ENCODE peak calls at places on chromosomes 16 and 17, in six cellular contexts. One of them, this sample, is unnamed.

GRCh38 chr16:69476920-69477418 is 52.5 kb downstream of the CYB5B start:
- DNase-seq in stomach: no peak
- DNase-seq in tibial artery: no peak
- DNase-seq in lower lobe of right lung: no peak
- DNase-seq in activated CD8-positive, alpha-beta T cell treated with anti-CD3 and anti-CD28 coated beads for 36 hours: no peak
- DNase-seq in breast epithelium: no peak
- DNase-seq in this sample: no peak

GRCh38 chr17:80855968-80856862 is 135.4 kb upstream of the CHMP6 start:
- DNase-seq in stomach: peak
- DNase-seq in tibial artery: peak
- DNase-seq in breast epithelium: no peak
- DNase-seq in activated CD8-positive, alpha-beta T cell treated with anti-CD3 and anti-CD28 coated beads for 36 hours: peak
- DNase-seq in lower lobe of right lung: no peak
- DNase-seq in this sample: peak

GRCh38 chr16:74601131-74601871 is 5.6 kb downstream of the GLG1 start:
- DNase-seq in stomach: no peak
- DNase-seq in tibial artery: peak
- DNase-seq in activated CD8-positive, alpha-beta T cell treated with anti-CD3 and anti-CD28 coated beads for 36 hours: peak
- DNase-seq in lower lobe of right lung: no peak
- DNase-seq in breast epithelium: no peak
- DNase-seq in this sample: peak

GRCh38 chr17:31494259-31495048 is 103.0 kb downstream of the RAB11FIP4 start:
- DNase-seq in breast epithelium: no peak
- DNase-seq in lower lobe of right lung: no peak
- DNase-seq in stomach: peak
- DNase-seq in tibial artery: no peak
- DNase-seq in activated CD8-positive, alpha-beta T cell treated with anti-CD3 and anti-CD28 coated beads for 36 hours: peak
- DNase-seq in this sample: peak

GRCh38 chr16:78488461-78488860 is 389.0 kb downstream of the WWOX start:
- DNase-seq in breast epithelium: no peak
- DNase-seq in lower lobe of right lung: no peak
- DNase-seq in activated CD8-positive, alpha-beta T cell treated with anti-CD3 and anti-CD28 coated beads for 36 hours: no peak
- DNase-seq in stomach: no peak
- DNase-seq in tibial artery: no peak
- DNase-seq in this sample: no peak

GRCh38 chr17:30599424-30600061 is 122.3 kb downstream of the GOSR1 start:
- DNase-seq in lower lobe of right lung: no peak
- DNase-seq in stomach: no peak
- DNase-seq in activated CD8-positive, alpha-beta T cell treated with anti-CD3 and anti-CD28 coated beads for 36 hours: no peak
- DNase-seq in tibial artery: no peak
- DNase-seq in breast epithelium: no peak
- DNase-seq in this sample: no peak

GRCh38 chr16:24853830-24854229 is 8.1 kb downstream of the SLC5A11 start:
- DNase-seq in tibial artery: peak
- DNase-seq in stomach: no peak
- DNase-seq in activated CD8-positive, alpha-beta T cell treated with anti-CD3 and anti-CD28 coated beads for 36 hours: no peak
- DNase-seq in lower lobe of right lung: no peak
- DNase-seq in breast epithelium: no peak
- DNase-seq in this sample: no peak

GRCh38 chr17:77493901-77494663 is 353.3 kb downstream of the SEC14L1 start:
- DNase-seq in lower lobe of right lung: no peak
- DNase-seq in activated CD8-positive, alpha-beta T cell treated with anti-CD3 and anti-CD28 coated beads for 36 hours: no peak
- DNase-seq in breast epithelium: no peak
- DNase-seq in stomach: no peak
- DNase-seq in tibial artery: peak
- DNase-seq in this sample: no peak

GRCh38 chr17:45580914-45581313 is 90.4 kb upstream of the PLEKHM1 start:
- DNase-seq in tibial artery: no peak
- DNase-seq in stomach: no peak
- DNase-seq in breast epithelium: no peak
- DNase-seq in lower lobe of right lung: no peak
- DNase-seq in activated CD8-positive, alpha-beta T cell treated with anti-CD3 and anti-CD28 coated beads for 36 hours: no peak
- DNase-seq in this sample: no peak

GRCh38 chr17:66240013-66240412 is 10.8 kb upstream of the APOH start:
- DNase-seq in breast epithelium: no peak
- DNase-seq in tibial artery: no peak
- DNase-seq in stomach: no peak
- DNase-seq in lower lobe of right lung: no peak
- DNase-seq in activated CD8-positive, alpha-beta T cell treated with anti-CD3 and anti-CD28 coated beads for 36 hours: no peak
- DNase-seq in this sample: no peak

GRCh38 chr17:39929657-39930407 is 2.3 kb downstream of the LRRC3C start:
- DNase-seq in tibial artery: no peak
- DNase-seq in breast epithelium: no peak
- DNase-seq in activated CD8-positive, alpha-beta T cell treated with anti-CD3 and anti-CD28 coated beads for 36 hours: no peak
- DNase-seq in lower lobe of right lung: no peak
- DNase-seq in stomach: no peak
- DNase-seq in this sample: no peak

GRCh38 chr17:80513892-80514291 is 30.7 kb upstream of the RPTOR start:
- DNase-seq in tibial artery: no peak
- DNase-seq in lower lobe of right lung: no peak
- DNase-seq in activated CD8-positive, alpha-beta T cell treated with anti-CD3 and anti-CD28 coated beads for 36 hours: no peak
- DNase-seq in breast epithelium: no peak
- DNase-seq in stomach: no peak
- DNase-seq in this sample: no peak

GRCh38 chr17:59506907-59507726 is 58.3 kb upstream of the DHX40 start:
- DNase-seq in breast epithelium: no peak
- DNase-seq in activated CD8-positive, alpha-beta T cell treated with anti-CD3 and anti-CD28 coated beads for 36 hours: no peak
- DNase-seq in lower lobe of right lung: no peak
- DNase-seq in stomach: no peak
- DNase-seq in tibial artery: no peak
- DNase-seq in this sample: no peak

GRCh38 chr17:18225121-18225561 is 294 bp upstream of the LLGL1 start:
- DNase-seq in tibial artery: peak
- DNase-seq in activated CD8-positive, alpha-beta T cell treated with anti-CD3 and anti-CD28 coated beads for 36 hours: peak
- DNase-seq in lower lobe of right lung: peak
- DNase-seq in breast epithelium: peak
- DNase-seq in stomach: peak
- DNase-seq in this sample: peak

GRCh38 chr17:19376799-19377198 is 1.5 kb upstream of the MAPK7 start:
- DNase-seq in activated CD8-positive, alpha-beta T cell treated with anti-CD3 and anti-CD28 coated beads for 36 hours: peak
- DNase-seq in stomach: no peak
- DNase-seq in lower lobe of right lung: no peak
- DNase-seq in breast epithelium: no peak
- DNase-seq in tibial artery: peak
- DNase-seq in this sample: no peak

GRCh38 chr17:9934354-9934753 is 29.3 kb upstream of the RCVRN start:
- DNase-seq in breast epithelium: no peak
- DNase-seq in tibial artery: no peak
- DNase-seq in stomach: no peak
- DNase-seq in lower lobe of right lung: no peak
- DNase-seq in activated CD8-positive, alpha-beta T cell treated with anti-CD3 and anti-CD28 coated beads for 36 hours: no peak
- DNase-seq in this sample: no peak

GRCh38 chr17:49352587-49353154 is 9.4 kb downstream of the ZNF652 start:
- DNase-seq in tibial artery: no peak
- DNase-seq in breast epithelium: no peak
- DNase-seq in lower lobe of right lung: no peak
- DNase-seq in stomach: no peak
- DNase-seq in activated CD8-positive, alpha-beta T cell treated with anti-CD3 and anti-CD28 coated beads for 36 hours: peak
- DNase-seq in this sample: no peak

GRCh38 chr17:51814521-51814920 is 344.0 kb downstream of the CA10 start:
- DNase-seq in stomach: no peak
- DNase-seq in lower lobe of right lung: no peak
- DNase-seq in breast epithelium: no peak
- DNase-seq in tibial artery: no peak
- DNase-seq in activated CD8-positive, alpha-beta T cell treated with anti-CD3 and anti-CD28 coated beads for 36 hours: no peak
- DNase-seq in this sample: no peak

GRCh38 chr17:57541472-57542394 is 203.4 kb downstream of the CCDC182 start:
- DNase-seq in breast epithelium: no peak
- DNase-seq in lower lobe of right lung: no peak
- DNase-seq in tibial artery: no peak
- DNase-seq in stomach: no peak
- DNase-seq in activated CD8-positive, alpha-beta T cell treated with anti-CD3 and anti-CD28 coated beads for 36 hours: no peak
- DNase-seq in this sample: no peak

GRCh38 chr17:38584350-38584925 is 21.3 kb downstream of the SRCIN1 start:
- DNase-seq in tibial artery: peak
- DNase-seq in activated CD8-positive, alpha-beta T cell treated with anti-CD3 and anti-CD28 coated beads for 36 hours: peak
- DNase-seq in stomach: peak
- DNase-seq in lower lobe of right lung: peak
- DNase-seq in breast epithelium: peak
- DNase-seq in this sample: peak

GRCh38 chr16:46929378-46930332 is 43.8 kb downstream of the DNAJA2 start:
- DNase-seq in tibial artery: no peak
- DNase-seq in breast epithelium: peak
- DNase-seq in lower lobe of right lung: peak
- DNase-seq in stomach: peak
- DNase-seq in activated CD8-positive, alpha-beta T cell treated with anti-CD3 and anti-CD28 coated beads for 36 hours: peak
- DNase-seq in this sample: peak

GRCh38 chr17:21149626-21150025 is 22.9 kb downstream of the DHRS7B start:
- DNase-seq in activated CD8-positive, alpha-beta T cell treated with anti-CD3 and anti-CD28 coated beads for 36 hours: no peak
- DNase-seq in breast epithelium: no peak
- DNase-seq in tibial artery: no peak
- DNase-seq in stomach: no peak
- DNase-seq in lower lobe of right lung: no peak
- DNase-seq in this sample: no peak

GRCh38 chr16:85604145-85604705 is 8.9 kb upstream of the GSE1 start:
- DNase-seq in breast epithelium: no peak
- DNase-seq in stomach: no peak
- DNase-seq in tibial artery: no peak
- DNase-seq in activated CD8-positive, alpha-beta T cell treated with anti-CD3 and anti-CD28 coated beads for 36 hours: no peak
- DNase-seq in lower lobe of right lung: no peak
- DNase-seq in this sample: no peak

GRCh38 chr17:42289863-42290165 is 1.5 kb downstream of the STAT5A start:
- DNase-seq in activated CD8-positive, alpha-beta T cell treated with anti-CD3 and anti-CD28 coated beads for 36 hours: peak
- DNase-seq in lower lobe of right lung: no peak
- DNase-seq in tibial artery: no peak
- DNase-seq in breast epithelium: no peak
- DNase-seq in stomach: no peak
- DNase-seq in this sample: no peak

GRCh38 chr17:49438439-49438861 is 23.8 kb upstream of the PHB1 start:
- DNase-seq in stomach: no peak
- DNase-seq in lower lobe of right lung: no peak
- DNase-seq in activated CD8-positive, alpha-beta T cell treated with anti-CD3 and anti-CD28 coated beads for 36 hours: no peak
- DNase-seq in breast epithelium: peak
- DNase-seq in tibial artery: no peak
- DNase-seq in this sample: no peak

GRCh38 chr17:67656494-67657203 is 61.1 kb upstream of the NOL11 start:
- DNase-seq in tibial artery: no peak
- DNase-seq in stomach: no peak
- DNase-seq in activated CD8-positive, alpha-beta T cell treated with anti-CD3 and anti-CD28 coated beads for 36 hours: no peak
- DNase-seq in breast epithelium: no peak
- DNase-seq in lower lobe of right lung: no peak
- DNase-seq in this sample: no peak

GRCh38 chr17:16380640-16381495 is at the start of gene UBB:
- DNase-seq in lower lobe of right lung: peak
- DNase-seq in breast epithelium: peak
- DNase-seq in activated CD8-positive, alpha-beta T cell treated with anti-CD3 and anti-CD28 coated beads for 36 hours: peak
- DNase-seq in stomach: peak
- DNase-seq in tibial artery: peak
- DNase-seq in this sample: peak

GRCh38 chr17:30550512-30551273 is 73.5 kb downstream of the GOSR1 start:
- DNase-seq in activated CD8-positive, alpha-beta T cell treated with anti-CD3 and anti-CD28 coated beads for 36 hours: no peak
- DNase-seq in tibial artery: peak
- DNase-seq in lower lobe of right lung: no peak
- DNase-seq in breast epithelium: no peak
- DNase-seq in stomach: peak
- DNase-seq in this sample: no peak

GRCh38 chr17:17445925-17446665 is 30.7 kb upstream of the MED9 start:
- DNase-seq in lower lobe of right lung: peak
- DNase-seq in breast epithelium: peak
- DNase-seq in tibial artery: no peak
- DNase-seq in stomach: peak
- DNase-seq in activated CD8-positive, alpha-beta T cell treated with anti-CD3 and anti-CD28 coated beads for 36 hours: no peak
- DNase-seq in this sample: no peak

GRCh38 chr17:4554997-4555799 is at the start of gene MYBBP1A:
- DNase-seq in activated CD8-positive, alpha-beta T cell treated with anti-CD3 and anti-CD28 coated beads for 36 hours: peak
- DNase-seq in lower lobe of right lung: peak
- DNase-seq in tibial artery: peak
- DNase-seq in stomach: peak
- DNase-seq in breast epithelium: peak
- DNase-seq in this sample: peak
- TF ChIP-seq CTCF in activated CD8-positive, alpha-beta T cell treated with anti-CD3 and anti-CD28 coated beads for 36 hours: no peak
- TF ChIP-seq CTCF in lower lobe of right lung: peak
- TF ChIP-seq CTCF in tibial artery: peak
- TF ChIP-seq CTCF in stomach: peak
- TF ChIP-seq CTCF in breast epithelium: no peak
- TF ChIP-seq CTCF in this sample: no peak

GRCh38 chr16:22188267-22188594 is 17.8 kb upstream of the EEF2K start:
- DNase-seq in activated CD8-positive, alpha-beta T cell treated with anti-CD3 and anti-CD28 coated beads for 36 hours: no peak
- DNase-seq in breast epithelium: no peak
- DNase-seq in stomach: no peak
- DNase-seq in lower lobe of right lung: no peak
- DNase-seq in tibial artery: no peak
- DNase-seq in this sample: no peak

GRCh38 chr16:22188595-22189442 is 17.3 kb upstream of the EEF2K start:
- DNase-seq in tibial artery: peak
- DNase-seq in lower lobe of right lung: peak
- DNase-seq in activated CD8-positive, alpha-beta T cell treated with anti-CD3 and anti-CD28 coated beads for 36 hours: peak
- DNase-seq in breast epithelium: peak
- DNase-seq in stomach: peak
- DNase-seq in this sample: peak

GRCh38 chr16:22183901-22184614 is 21.8 kb downstream of the SDR42E2 start:
- DNase-seq in activated CD8-positive, alpha-beta T cell treated with anti-CD3 and anti-CD28 coated beads for 36 hours: peak
- DNase-seq in tibial artery: no peak
- DNase-seq in breast epithelium: no peak
- DNase-seq in lower lobe of right lung: no peak
- DNase-seq in stomach: no peak
- DNase-seq in this sample: no peak

GRCh38 chr16:22184615-22184968 is 21.5 kb upstream of the EEF2K start:
- DNase-seq in activated CD8-positive, alpha-beta T cell treated with anti-CD3 and anti-CD28 coated beads for 36 hours: no peak
- DNase-seq in breast epithelium: no peak
- DNase-seq in tibial artery: no peak
- DNase-seq in stomach: no peak
- DNase-seq in lower lobe of right lung: no peak
- DNase-seq in this sample: no peak

GRCh38 chr16:22186517-22186916 is 19.6 kb upstream of the EEF2K start:
- DNase-seq in tibial artery: no peak
- DNase-seq in breast epithelium: no peak
- DNase-seq in lower lobe of right lung: no peak
- DNase-seq in stomach: no peak
- DNase-seq in activated CD8-positive, alpha-beta T cell treated with anti-CD3 and anti-CD28 coated beads for 36 hours: peak
- DNase-seq in this sample: no peak
- TF ChIP-seq CTCF in tibial artery: no peak
- TF ChIP-seq CTCF in breast epithelium: no peak
- TF ChIP-seq CTCF in lower lobe of right lung: no peak
- TF ChIP-seq CTCF in stomach: no peak
- TF ChIP-seq CTCF in activated CD8-positive, alpha-beta T cell treated with anti-CD3 and anti-CD28 coated beads for 36 hours: peak
- TF ChIP-seq CTCF in this sample: no peak

DNA sequence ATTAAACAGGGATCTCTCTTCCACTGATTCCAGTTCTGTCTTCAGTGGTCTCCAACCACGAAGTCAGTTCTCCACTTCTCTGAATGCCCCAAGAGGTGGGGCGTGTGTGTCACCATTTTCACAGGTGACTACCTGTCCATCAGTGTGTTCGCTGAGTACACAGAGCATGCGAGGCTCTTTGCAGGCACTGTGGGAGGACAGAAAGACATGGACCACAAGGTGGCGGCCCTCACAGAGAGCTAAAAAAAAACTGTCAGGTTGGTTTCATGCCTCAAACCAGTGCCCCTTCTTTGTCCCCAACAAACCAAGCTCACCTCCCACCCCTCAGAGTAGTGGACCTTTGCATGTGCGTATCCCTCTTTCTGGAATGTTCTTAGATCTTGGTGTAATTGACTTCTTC is 13.8 kb downstream of the EMP2 start:
- DNase-seq in tibial artery: no peak
- DNase-seq in lower lobe of right lung: no peak
- DNase-seq in activated CD8-positive, alpha-beta T cell treated with anti-CD3 and anti-CD28 coated beads for 36 hours: no peak
- DNase-seq in breast epithelium: no peak
- DNase-seq in stomach: no peak
- DNase-seq in this sample: no peak
- TF ChIP-seq CTCF in tibial artery: no peak
- TF ChIP-seq CTCF in lower lobe of right lung: no peak
- TF ChIP-seq CTCF in activated CD8-positive, alpha-beta T cell treated with anti-CD3 and anti-CD28 coated beads for 36 hours: no peak
- TF ChIP-seq CTCF in breast epithelium: no peak
- TF ChIP-seq CTCF in stomach: no peak
- TF ChIP-seq CTCF in this sample: no peak

GRCh38 chr17:62690168-62690897 is 62.9 kb downstream of the MRC2 start:
- DNase-seq in breast epithelium: no peak
- DNase-seq in activated CD8-positive, alpha-beta T cell treated with anti-CD3 and anti-CD28 coated beads for 36 hours: no peak
- DNase-seq in lower lobe of right lung: no peak
- DNase-seq in stomach: no peak
- DNase-seq in tibial artery: no peak
- DNase-seq in this sample: no peak
- TF ChIP-seq CTCF in breast epithelium: no peak
- TF ChIP-seq CTCF in activated CD8-positive, alpha-beta T cell treated with anti-CD3 and anti-CD28 coated beads for 36 hours: no peak
- TF ChIP-seq CTCF in lower lobe of right lung: no peak
- TF ChIP-seq CTCF in stomach: no peak
- TF ChIP-seq CTCF in tibial artery: no peak
- TF ChIP-seq CTCF in this sample: no peak

This sample was measured in natural killer cell.